ENCODE peak calls at places on chromosome 17, in five cellular contexts. D is fibroblast of the aortic adventitia, P is PC-3, R is pancreas, Z is MM.1S. E is an unnamed sample.

GRCh38 chr17:17401271-17401781 is 75.5 kb upstream of the MED9 start:
- DNase-seq in D (no peak), P (peak; percentile 47), R (no peak), Z (no peak), E (peak; percentile 51)

GRCh38 chr17:2192367-2193028 is 111.1 kb downstream of the SMG6 start:
- DNase-seq in D (peak; percentile 99), P (peak; percentile 88), R (no peak), Z (no peak), E (peak; percentile 98)

GRCh38 chr17:2087597-2088211 is 32.8 kb downstream of the HIC1 start:
- DNase-seq in D (peak; percentile 71), P (no peak), R (no peak), Z (peak; percentile 38), E (peak; percentile 64)

GRCh38 chr17:68456529-68457167 is 648 bp downstream of the WIPI1 start:
- DNase-seq in D (peak; percentile 90), P (peak; percentile 79), R (peak; percentile 73), Z (peak; percentile 36), E (peak; percentile 90)

GRCh38 chr17:32569171-32570080 is 82.6 kb downstream of the CDK5R1 start:
- DNase-seq in D (no peak), P (peak; percentile 77), R (no peak), Z (no peak), E (peak; percentile 41)

GRCh38 chr17:74760404-74761105 is 12.1 kb downstream of the NHERF1 start:
- DNase-seq in D (no peak), P (no peak), R (no peak), Z (no peak), E (no peak)

GRCh38 chr17:53722407-53722806 is 100.3 kb upstream of the KIF2B start:
- DNase-seq in D (peak; percentile 96), P (peak; percentile 79), R (no peak), Z (no peak), E (peak; percentile 97)

GRCh38 chr17:31678431-31678830 is 180.6 kb downstream of the COPRS start:
- DNase-seq in D (peak; percentile 25), P (peak; percentile 39), R (no peak), Z (no peak), E (peak; percentile 36)

GRCh38 chr17:58344791-58345157 is 7.2 kb downstream of the SUPT4H1 start:
- DNase-seq in D (no peak), P (no peak), R (no peak), Z (peak; percentile 89), E (no peak)

GRCh38 chr17:5500247-5500803 is 14.0 kb downstream of the MIS12 start:
- DNase-seq in D (no peak), P (no peak), R (no peak), Z (no peak), E (no peak)

GRCh38 chr17:28282596-28282995 is 36.4 kb upstream of the TMEM97 start:
- DNase-seq in D (peak; percentile 88), P (peak; percentile 43), R (no peak), Z (no peak), E (peak; percentile 95)

GRCh38 chr17:42041619-42042018 is 8.8 kb downstream of the C17orf113 start:
- DNase-seq in D (no peak), P (no peak), R (no peak), Z (no peak), E (no peak)

GRCh38 chr17:6085812-6086211 is 15.6 kb downstream of the WSCD1 start:
- DNase-seq in D (no peak), P (no peak), R (no peak), Z (no peak), E (no peak)

GRCh38 chr17:51103050-51103449 is 17.6 kb downstream of the SPAG9 start:
- DNase-seq in D (no peak), P (no peak), R (no peak), Z (no peak), E (no peak)

GRCh38 chr17:49438885-49439284 is 24.2 kb upstream of the PHB1 start:
- DNase-seq in D (no peak), P (no peak), R (peak; percentile 25), Z (no peak), E (no peak)

GRCh38 chr17:75508122-75508719 is 7.1 kb downstream of the CASKIN2 start:
- DNase-seq in D (no peak), P (no peak), R (no peak), Z (no peak), E (no peak)

GRCh38 chr17:38528101-38528500 is 77.7 kb downstream of the SRCIN1 start:
- DNase-seq in D (no peak), P (peak; percentile 4), R (no peak), Z (no peak), E (no peak)

GRCh38 chr17:2980211-2980903 is 83.0 kb downstream of the OR1D5 start:
- DNase-seq in D (no peak), P (no peak), R (peak; percentile 35), Z (no peak), E (no peak)

GRCh38 chr17:60163108-60163784 is 13.5 kb downstream of the CA4 start:
- DNase-seq in D (no peak), P (no peak), R (no peak), Z (no peak), E (no peak)

GRCh38 chr17:1764274-1764673 is 2.4 kb downstream of the SERPINF1 start:
- DNase-seq in D (peak; percentile 96), P (no peak), R (no peak), Z (peak; percentile 96), E (peak; percentile 95)

GRCh38 chr17:57834146-57834741 is 15.6 kb downstream of the MRPS23 start:
- DNase-seq in D (peak; percentile 31), P (peak; percentile 96), R (no peak), Z (no peak), E (peak; percentile 27)

GRCh38 chr17:31598388-31598760 is 206.9 kb downstream of the RAB11FIP4 start:
- DNase-seq in D (no peak), P (no peak), R (no peak), Z (no peak), E (peak; percentile 21)

GRCh38 chr17:64496786-64497564 is at the start of gene POLG2:
- DNase-seq in D (peak; percentile 90), P (peak; percentile 98), R (peak; percentile 97), Z (peak; percentile 95), E (peak; percentile 88)

GRCh38 chr17:64497565-64498035 is 746 bp upstream of the POLG2 start:
- DNase-seq in D (no peak), P (no peak), R (no peak), Z (no peak), E (no peak)

GRCh38 chr17:64499805-64500486 is 3.1 kb upstream of the POLG2 start:
- DNase-seq in D (no peak), P (peak; percentile 32), R (no peak), Z (no peak), E (peak; percentile 39)

GRCh38 chr17:64500487-64500859 is 3.6 kb upstream of the POLG2 start:
- DNase-seq in D (no peak), P (no peak), R (no peak), Z (no peak), E (no peak)

GRCh38 chr17:64498308-64499203 is 1.7 kb upstream of the POLG2 start:
- DNase-seq in D (no peak), P (peak; percentile 68), R (no peak), Z (no peak), E (peak; percentile 27)
- H3K4me3 ChIP-seq in D (no peak overlapping the region), P (peak overlapping the region; percentile 86), R (no peak overlapping the region), Z (peak overlapping the region; percentile 89), E (no peak overlapping the region)

GRCh38 chr17:64778102-64778366 is 115.9 kb upstream of the SMURF2 start:
- DNase-seq in D (no peak), P (no peak), R (no peak), Z (no peak), E (no peak)

GRCh38 chr17:64781013-64781392 is 118.9 kb upstream of the SMURF2 start:
- DNase-seq in D (no peak), P (no peak), R (no peak), Z (no peak), E (no peak)

GRCh38 chr17:64778367-64779290 is 116.5 kb upstream of the SMURF2 start:
- DNase-seq in D (no peak), P (peak; percentile 40), R (peak; percentile 73), Z (no peak), E (no peak)

GRCh38 chr17:64780096-64781012 is 118.2 kb upstream of the SMURF2 start:
- DNase-seq in D (no peak), P (peak; percentile 70), R (peak; percentile 83), Z (peak; percentile 65), E (no peak)

GRCh38 chr17:64779344-64780095 is 117.4 kb upstream of the SMURF2 start:
- DNase-seq in D (no peak), P (peak; percentile 28), R (no peak), Z (no peak), E (no peak)
- H3K4me3 ChIP-seq in D (no peak overlapping the region), P (peak overlapping the region; percentile 56), R (no peak overlapping the region), Z (peak overlapping the region; percentile 55), E (no peak overlapping the region)

DNA sequence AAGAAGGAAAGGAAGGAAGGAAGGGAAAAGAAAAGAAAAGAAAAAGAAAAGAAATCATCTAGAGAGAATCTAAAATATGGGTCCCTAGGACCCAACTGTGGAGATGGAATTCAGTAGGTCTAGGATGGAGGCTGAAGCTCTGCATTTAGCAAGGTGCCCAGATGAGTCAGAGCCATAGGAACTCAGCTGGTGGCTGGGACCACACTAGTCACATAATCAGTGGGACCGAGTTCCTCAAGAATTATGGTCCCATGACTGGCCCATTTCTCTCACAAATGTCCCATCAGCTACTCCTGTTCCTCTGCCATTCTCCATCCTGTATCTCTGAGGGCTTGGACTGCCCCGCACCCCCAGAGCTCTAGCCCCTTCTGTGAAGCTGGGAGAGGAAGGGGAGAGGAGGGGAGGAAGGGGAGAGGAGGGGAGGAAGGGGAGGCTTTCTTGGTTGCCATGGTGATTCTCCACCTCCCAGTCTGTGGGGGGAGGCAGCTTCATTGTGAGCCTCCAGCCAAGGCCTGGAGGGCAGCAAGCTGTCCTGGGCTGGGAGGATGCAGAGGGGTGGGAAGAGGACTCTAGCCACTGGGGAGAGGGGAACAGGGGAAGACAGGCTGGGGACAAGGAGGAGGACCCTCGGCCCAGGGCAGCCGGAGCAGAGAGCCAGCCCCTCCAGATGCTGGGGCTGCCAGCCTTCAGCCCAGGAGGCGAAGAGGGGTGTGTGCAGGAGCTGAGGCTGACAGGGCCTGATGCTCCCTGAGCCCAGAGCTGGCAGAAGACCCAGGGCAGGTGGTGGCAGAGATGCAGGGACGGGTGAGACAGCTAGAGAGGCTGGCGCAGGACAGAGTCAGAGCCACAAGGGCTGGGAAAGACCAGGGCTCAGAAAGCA is 37.8 kb upstream of the LHX1 start:
- DNase-seq in D (no peak), P (no peak), R (no peak), Z (no peak), E (no peak)
- H3K4me3 ChIP-seq in D (no peak overlapping the region), P (no peak overlapping the region), R (no peak overlapping the region), Z (no peak overlapping the region), E (no peak overlapping the region)

GRCh38 chr17:44314869-44315661 is 6.7 kb downstream of the RUNDC3A start:
- DNase-seq in D (no peak), P (peak; percentile 75), R (peak; percentile 72), Z (peak; percentile 27), E (no peak)
- H3K4me3 ChIP-seq in D (peak overlapping the region; percentile 55), P (peak overlapping the region; percentile 77), R (no peak overlapping the region), Z (peak overlapping the region; percentile 10), E (no peak overlapping the region)

DNA sequence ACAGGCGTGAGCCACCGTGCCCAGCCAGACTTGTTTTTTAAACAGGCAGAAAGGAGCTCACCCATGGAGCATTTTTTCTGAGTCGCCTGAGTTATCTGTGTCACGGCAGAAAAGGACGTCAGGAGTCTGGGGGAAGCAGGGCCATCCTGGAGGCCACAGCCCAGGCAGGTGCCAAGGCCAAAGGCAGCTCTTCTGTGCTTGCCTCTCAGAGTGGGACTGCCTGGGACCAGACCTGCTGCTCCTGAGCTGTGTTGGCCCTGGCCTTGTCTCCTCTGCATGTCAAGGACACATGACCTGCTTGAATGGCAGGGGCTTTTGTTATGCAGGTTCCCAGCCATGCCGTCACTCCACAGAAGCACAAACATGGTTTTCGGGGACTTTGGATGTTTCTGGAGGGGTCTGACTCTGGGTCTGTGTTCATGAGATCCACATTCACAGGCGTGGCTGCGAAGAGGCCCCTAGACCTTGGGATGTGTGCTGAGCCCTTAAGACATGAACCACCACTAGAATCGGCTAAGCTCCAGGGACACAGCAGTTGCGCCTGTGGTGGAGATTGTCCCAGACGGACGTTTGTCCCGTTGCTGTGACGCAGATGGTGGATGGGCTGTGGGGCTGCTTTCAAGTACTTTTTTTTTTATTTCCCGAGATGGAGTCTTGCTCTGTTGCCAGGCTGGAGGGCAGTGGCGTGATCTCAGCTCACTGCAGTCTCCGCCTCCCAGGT is 33.8 kb downstream of the FOXK2 start:
- DNase-seq in D (no peak), P (no peak), R (no peak), Z (no peak), E (no peak)
- H3K4me3 ChIP-seq in D (no peak overlapping the region), P (no peak overlapping the region), R (no peak overlapping the region), Z (no peak overlapping the region), E (no peak overlapping the region)